ENCODE peak calls at places on chromosomes 1 and 21, in ten cellular contexts. One of them, this sample, is unnamed.

GRCh38 chr1:113375878-113376277 is 14.4 kb upstream of the MAGI3 start:
- DNase-seq in amygdala: no peak
- DNase-seq in GM06990: no peak
- DNase-seq in GM23248: no peak
- DNase-seq in heart right ventricle: no peak
- DNase-seq in ureter: no peak
- DNase-seq in CD4-positive, alpha-beta T cell: no peak
- DNase-seq in activated CD4-positive, alpha-beta T cell treated with anti-CD3 and anti-CD28 coated beads for 48 hours: no peak
- DNase-seq in AG08395: no peak
- DNase-seq in AG10803: no peak
- DNase-seq in this sample: no peak

GRCh38 chr1:213374369-213374768 is 323.3 kb downstream of the RPS6KC1 start:
- DNase-seq in amygdala: no peak
- DNase-seq in GM06990: no peak
- DNase-seq in GM23248: peak; percentile 60
- DNase-seq in heart right ventricle: peak; percentile 65
- DNase-seq in ureter: peak; percentile 49
- DNase-seq in CD4-positive, alpha-beta T cell: peak; percentile 16
- DNase-seq in activated CD4-positive, alpha-beta T cell treated with anti-CD3 and anti-CD28 coated beads for 48 hours: peak; percentile 81
- DNase-seq in AG08395: peak; percentile 76
- DNase-seq in AG10803: peak; percentile 40
- DNase-seq in this sample: peak; percentile 19

GRCh38 chr1:221053889-221054288 is 174.6 kb downstream of the HLX start:
- DNase-seq in amygdala: no peak
- DNase-seq in GM06990: no peak
- DNase-seq in GM23248: no peak
- DNase-seq in heart right ventricle: no peak
- DNase-seq in ureter: no peak
- DNase-seq in CD4-positive, alpha-beta T cell: no peak
- DNase-seq in activated CD4-positive, alpha-beta T cell treated with anti-CD3 and anti-CD28 coated beads for 48 hours: no peak
- DNase-seq in AG08395: no peak
- DNase-seq in AG10803: no peak
- DNase-seq in this sample: no peak

GRCh38 chr1:43587594-43587993 is 56.9 kb downstream of the PTPRF start:
- DNase-seq in amygdala: no peak
- DNase-seq in GM06990: no peak
- DNase-seq in GM23248: peak; percentile 89
- DNase-seq in heart right ventricle: no peak
- DNase-seq in ureter: no peak
- DNase-seq in CD4-positive, alpha-beta T cell: no peak
- DNase-seq in activated CD4-positive, alpha-beta T cell treated with anti-CD3 and anti-CD28 coated beads for 48 hours: no peak
- DNase-seq in AG08395: peak; percentile 88
- DNase-seq in AG10803: peak; percentile 87
- DNase-seq in this sample: no peak

GRCh38 chr1:245091171-245091621 is 63.6 kb upstream of the KIF26B start:
- DNase-seq in amygdala: no peak
- DNase-seq in GM06990: no peak
- DNase-seq in GM23248: peak; percentile 22
- DNase-seq in heart right ventricle: no peak
- DNase-seq in ureter: peak; percentile 52
- DNase-seq in CD4-positive, alpha-beta T cell: no peak
- DNase-seq in activated CD4-positive, alpha-beta T cell treated with anti-CD3 and anti-CD28 coated beads for 48 hours: no peak
- DNase-seq in AG08395: no peak
- DNase-seq in AG10803: no peak
- DNase-seq in this sample: no peak

GRCh38 chr1:169949139-169949538 is 55.4 kb upstream of the SCYL3 start:
- DNase-seq in amygdala: no peak
- DNase-seq in GM06990: no peak
- DNase-seq in GM23248: peak; percentile 12
- DNase-seq in heart right ventricle: no peak
- DNase-seq in ureter: no peak
- DNase-seq in CD4-positive, alpha-beta T cell: no peak
- DNase-seq in activated CD4-positive, alpha-beta T cell treated with anti-CD3 and anti-CD28 coated beads for 48 hours: no peak
- DNase-seq in AG08395: peak; percentile 24
- DNase-seq in AG10803: peak; percentile 24
- DNase-seq in this sample: no peak

GRCh38 chr1:27668808-27669723 is 2.9 kb downstream of the IFI6 start:
- DNase-seq in amygdala: no peak
- DNase-seq in GM06990: peak; percentile 84
- DNase-seq in GM23248: peak; percentile 64
- DNase-seq in heart right ventricle: peak; percentile 83
- DNase-seq in ureter: peak; percentile 86
- DNase-seq in CD4-positive, alpha-beta T cell: peak; percentile 77
- DNase-seq in activated CD4-positive, alpha-beta T cell treated with anti-CD3 and anti-CD28 coated beads for 48 hours: peak; percentile 94
- DNase-seq in AG08395: peak; percentile 64
- DNase-seq in AG10803: peak; percentile 52
- DNase-seq in this sample: no peak

GRCh38 chr1:27060879-27061278 is 48.2 kb upstream of the TENT5B start:
- DNase-seq in amygdala: no peak
- DNase-seq in GM06990: no peak
- DNase-seq in GM23248: no peak
- DNase-seq in heart right ventricle: no peak
- DNase-seq in ureter: no peak
- DNase-seq in CD4-positive, alpha-beta T cell: no peak
- DNase-seq in activated CD4-positive, alpha-beta T cell treated with anti-CD3 and anti-CD28 coated beads for 48 hours: no peak
- DNase-seq in AG08395: no peak
- DNase-seq in AG10803: no peak
- DNase-seq in this sample: no peak

GRCh38 chr1:170558731-170559130 is 26.8 kb downstream of the GORAB start:
- DNase-seq in amygdala: no peak
- DNase-seq in GM06990: no peak
- DNase-seq in GM23248: no peak
- DNase-seq in heart right ventricle: no peak
- DNase-seq in ureter: no peak
- DNase-seq in CD4-positive, alpha-beta T cell: no peak
- DNase-seq in activated CD4-positive, alpha-beta T cell treated with anti-CD3 and anti-CD28 coated beads for 48 hours: no peak
- DNase-seq in AG08395: no peak
- DNase-seq in AG10803: peak; percentile 41
- DNase-seq in this sample: no peak

GRCh38 chr1:225880636-225881035 is 1.5 kb downstream of the TMEM63A start:
- DNase-seq in amygdala: no peak
- DNase-seq in GM06990: no peak
- DNase-seq in GM23248: no peak
- DNase-seq in heart right ventricle: no peak
- DNase-seq in ureter: no peak
- DNase-seq in CD4-positive, alpha-beta T cell: no peak
- DNase-seq in activated CD4-positive, alpha-beta T cell treated with anti-CD3 and anti-CD28 coated beads for 48 hours: no peak
- DNase-seq in AG08395: no peak
- DNase-seq in AG10803: no peak
- DNase-seq in this sample: no peak

GRCh38 chr21:31343680-31344480 is at the start of gene TIAM1:
- DNase-seq in amygdala: no peak
- DNase-seq in GM06990: no peak
- DNase-seq in GM23248: peak; percentile 89
- DNase-seq in heart right ventricle: peak; percentile 47
- DNase-seq in ureter: peak; percentile 79
- DNase-seq in CD4-positive, alpha-beta T cell: no peak
- DNase-seq in activated CD4-positive, alpha-beta T cell treated with anti-CD3 and anti-CD28 coated beads for 48 hours: peak; percentile 58
- DNase-seq in AG08395: peak; percentile 39
- DNase-seq in AG10803: peak; percentile 40
- DNase-seq in this sample: no peak

GRCh38 chr1:40049745-40050144 is 9.2 kb downstream of the CAP1 start:
- DNase-seq in amygdala: no peak
- DNase-seq in GM06990: no peak
- DNase-seq in GM23248: peak; percentile 34
- DNase-seq in heart right ventricle: no peak
- DNase-seq in ureter: no peak
- DNase-seq in CD4-positive, alpha-beta T cell: no peak
- DNase-seq in activated CD4-positive, alpha-beta T cell treated with anti-CD3 and anti-CD28 coated beads for 48 hours: peak; percentile 44
- DNase-seq in AG08395: no peak
- DNase-seq in AG10803: no peak
- DNase-seq in this sample: no peak

GRCh38 chr1:202416641-202417040 is 68.1 kb downstream of the PPP1R12B start:
- DNase-seq in amygdala: no peak
- DNase-seq in GM06990: no peak
- DNase-seq in GM23248: no peak
- DNase-seq in heart right ventricle: no peak
- DNase-seq in ureter: no peak
- DNase-seq in CD4-positive, alpha-beta T cell: no peak
- DNase-seq in activated CD4-positive, alpha-beta T cell treated with anti-CD3 and anti-CD28 coated beads for 48 hours: no peak
- DNase-seq in AG08395: no peak
- DNase-seq in AG10803: peak; percentile 7
- DNase-seq in this sample: no peak

GRCh38 chr1:184189361-184189760 is 137.8 kb downstream of the TSEN15 start:
- DNase-seq in amygdala: no peak
- DNase-seq in GM06990: no peak
- DNase-seq in GM23248: no peak
- DNase-seq in heart right ventricle: no peak
- DNase-seq in ureter: no peak
- DNase-seq in CD4-positive, alpha-beta T cell: no peak
- DNase-seq in activated CD4-positive, alpha-beta T cell treated with anti-CD3 and anti-CD28 coated beads for 48 hours: no peak
- DNase-seq in AG08395: no peak
- DNase-seq in AG10803: peak; percentile 20
- DNase-seq in this sample: no peak

GRCh38 chr1:219143735-219144134 is 29.9 kb upstream of the LYPLAL1 start:
- DNase-seq in amygdala: no peak
- DNase-seq in GM06990: no peak
- DNase-seq in GM23248: peak; percentile 10
- DNase-seq in heart right ventricle: no peak
- DNase-seq in ureter: no peak
- DNase-seq in CD4-positive, alpha-beta T cell: no peak
- DNase-seq in activated CD4-positive, alpha-beta T cell treated with anti-CD3 and anti-CD28 coated beads for 48 hours: no peak
- DNase-seq in AG08395: no peak
- DNase-seq in AG10803: no peak
- DNase-seq in this sample: no peak

GRCh38 chr1:26996024-26996423 is 2.5 kb downstream of the TRNP1 start:
- DNase-seq in amygdala: no peak
- DNase-seq in GM06990: no peak
- DNase-seq in GM23248: peak; percentile 79
- DNase-seq in heart right ventricle: no peak
- DNase-seq in ureter: no peak
- DNase-seq in CD4-positive, alpha-beta T cell: no peak
- DNase-seq in activated CD4-positive, alpha-beta T cell treated with anti-CD3 and anti-CD28 coated beads for 48 hours: no peak
- DNase-seq in AG08395: peak; percentile 64
- DNase-seq in AG10803: peak; percentile 78
- DNase-seq in this sample: no peak

GRCh38 chr1:161069731-161070270 is at the start of gene ARHGAP30:
- DNase-seq in amygdala: peak; percentile 16
- DNase-seq in GM06990: peak; percentile 87
- DNase-seq in GM23248: no peak
- DNase-seq in heart right ventricle: peak; percentile 60
- DNase-seq in ureter: peak; percentile 67
- DNase-seq in CD4-positive, alpha-beta T cell: peak; percentile 84
- DNase-seq in activated CD4-positive, alpha-beta T cell treated with anti-CD3 and anti-CD28 coated beads for 48 hours: peak; percentile 89
- DNase-seq in AG08395: no peak
- DNase-seq in AG10803: no peak
- DNase-seq in this sample: no peak

GRCh38 chr1:70528591-70529333 is 117.7 kb downstream of the CTH start:
- DNase-seq in amygdala: no peak
- DNase-seq in GM06990: no peak
- DNase-seq in GM23248: peak; percentile 59
- DNase-seq in heart right ventricle: no peak
- DNase-seq in ureter: no peak
- DNase-seq in CD4-positive, alpha-beta T cell: no peak
- DNase-seq in activated CD4-positive, alpha-beta T cell treated with anti-CD3 and anti-CD28 coated beads for 48 hours: no peak
- DNase-seq in AG08395: peak; percentile 61
- DNase-seq in AG10803: peak; percentile 36
- DNase-seq in this sample: peak; percentile 12

GRCh38 chr21:29719561-29719960 is 220.2 kb downstream of the GRIK1 start:
- DNase-seq in amygdala: no peak
- DNase-seq in GM06990: no peak
- DNase-seq in GM23248: no peak
- DNase-seq in heart right ventricle: no peak
- DNase-seq in ureter: no peak
- DNase-seq in CD4-positive, alpha-beta T cell: no peak
- DNase-seq in activated CD4-positive, alpha-beta T cell treated with anti-CD3 and anti-CD28 coated beads for 48 hours: no peak
- DNase-seq in AG08395: no peak
- DNase-seq in AG10803: no peak
- DNase-seq in this sample: no peak

GRCh38 chr1:9822897-9823692 is 670 bp downstream of the CLSTN1 start:
- DNase-seq in amygdala: no peak
- DNase-seq in GM06990: peak; percentile 44
- DNase-seq in GM23248: peak; percentile 60
- DNase-seq in heart right ventricle: peak; percentile 36
- DNase-seq in ureter: no peak
- DNase-seq in CD4-positive, alpha-beta T cell: peak; percentile 19
- DNase-seq in activated CD4-positive, alpha-beta T cell treated with anti-CD3 and anti-CD28 coated beads for 48 hours: peak; percentile 58
- DNase-seq in AG08395: peak; percentile 29
- DNase-seq in AG10803: peak; percentile 19
- DNase-seq in this sample: no peak

GRCh38 chr1:37092937-37093336 is 58.6 kb upstream of the GRIK3 start:
- DNase-seq in amygdala: no peak
- DNase-seq in GM06990: no peak
- DNase-seq in GM23248: no peak
- DNase-seq in heart right ventricle: no peak
- DNase-seq in ureter: no peak
- DNase-seq in CD4-positive, alpha-beta T cell: no peak
- DNase-seq in activated CD4-positive, alpha-beta T cell treated with anti-CD3 and anti-CD28 coated beads for 48 hours: no peak
- DNase-seq in AG08395: no peak
- DNase-seq in AG10803: no peak
- DNase-seq in this sample: no peak

GRCh38 chr1:224458296-224458695 is 23.7 kb upstream of the WDR26 start:
- DNase-seq in amygdala: no peak
- DNase-seq in GM06990: no peak
- DNase-seq in GM23248: no peak
- DNase-seq in heart right ventricle: no peak
- DNase-seq in ureter: no peak
- DNase-seq in CD4-positive, alpha-beta T cell: no peak
- DNase-seq in activated CD4-positive, alpha-beta T cell treated with anti-CD3 and anti-CD28 coated beads for 48 hours: no peak
- DNase-seq in AG08395: no peak
- DNase-seq in AG10803: no peak
- DNase-seq in this sample: no peak

GRCh38 chr1:154886281-154887036 is 16.4 kb upstream of the KCNN3 start:
- DNase-seq in amygdala: no peak
- DNase-seq in GM06990: no peak
- DNase-seq in GM23248: no peak
- DNase-seq in heart right ventricle: no peak
- DNase-seq in ureter: no peak
- DNase-seq in CD4-positive, alpha-beta T cell: no peak
- DNase-seq in activated CD4-positive, alpha-beta T cell treated with anti-CD3 and anti-CD28 coated beads for 48 hours: no peak
- DNase-seq in AG08395: no peak
- DNase-seq in AG10803: no peak
- DNase-seq in this sample: no peak

GRCh38 chr1:40032240-40032891 is 8.2 kb upstream of the CAP1 start:
- DNase-seq in amygdala: no peak
- DNase-seq in GM06990: peak; percentile 20
- DNase-seq in GM23248: peak; percentile 81
- DNase-seq in heart right ventricle: no peak
- DNase-seq in ureter: no peak
- DNase-seq in CD4-positive, alpha-beta T cell: peak; percentile 37
- DNase-seq in activated CD4-positive, alpha-beta T cell treated with anti-CD3 and anti-CD28 coated beads for 48 hours: peak; percentile 55
- DNase-seq in AG08395: peak; percentile 64
- DNase-seq in AG10803: peak; percentile 69
- DNase-seq in this sample: peak; percentile 40

GRCh38 chr1:231626951-231627614 is 493 bp downstream of the DISC1 start:
- DNase-seq in amygdala: no peak
- DNase-seq in GM06990: no peak
- DNase-seq in GM23248: peak; percentile 50
- DNase-seq in heart right ventricle: peak; percentile 74
- DNase-seq in ureter: peak; percentile 73
- DNase-seq in CD4-positive, alpha-beta T cell: peak; percentile 21
- DNase-seq in activated CD4-positive, alpha-beta T cell treated with anti-CD3 and anti-CD28 coated beads for 48 hours: peak; percentile 58
- DNase-seq in AG08395: peak; percentile 55
- DNase-seq in AG10803: peak; percentile 37
- DNase-seq in this sample: no peak

GRCh38 chr21:44919913-44920693 is 596 bp downstream of the ITGB2 start:
- DNase-seq in amygdala: no peak
- DNase-seq in GM06990: no peak
- DNase-seq in GM23248: no peak
- DNase-seq in heart right ventricle: no peak
- DNase-seq in ureter: no peak
- DNase-seq in CD4-positive, alpha-beta T cell: no peak
- DNase-seq in activated CD4-positive, alpha-beta T cell treated with anti-CD3 and anti-CD28 coated beads for 48 hours: peak; percentile 44
- DNase-seq in AG08395: no peak
- DNase-seq in AG10803: no peak
- DNase-seq in this sample: no peak

GRCh38 chr1:228367798-228368791 is 38.5 kb downstream of the TRIM11 start:
- DNase-seq in amygdala: no peak
- DNase-seq in GM06990: no peak
- DNase-seq in GM23248: no peak
- DNase-seq in heart right ventricle: peak; percentile 36
- DNase-seq in ureter: no peak
- DNase-seq in CD4-positive, alpha-beta T cell: peak; percentile 3
- DNase-seq in activated CD4-positive, alpha-beta T cell treated with anti-CD3 and anti-CD28 coated beads for 48 hours: no peak
- DNase-seq in AG08395: no peak
- DNase-seq in AG10803: no peak
- DNase-seq in this sample: no peak

This sample was measured in HFF-Myc.